ENCODE peak calls at places on chromosomes 3 and 15, in six cellular contexts. Q is left cardiac atrium; D is ecto neural progenitor cell; M is T-cell; X is HT1080; O is stimulated activated CD8-positive, alpha-beta memory T cell treated with anti-CD3 and anti-CD28 coated beads, Interleukin-12 subunit alpha, Interleukin-12 subunit beta, amount 100 ng/mL, for 4 hours. T is an unnamed sample.

GRCh38 chr15:57100136-57100539 is 181.7 kb downstream of the TCF12 start:
- DNase-seq in Q (no peak), O (no peak), D (no peak), M (no peak), X (no peak), T (no peak)

GRCh38 chr15:29677871-29678431 is 144.3 kb downstream of the TJP1 start:
- DNase-seq in X (no peak), O (no peak), M (no peak), D (no peak), Q (no peak), T (no peak)

GRCh38 chr15:69035918-69036258 is 21.4 kb downstream of the NOX5 start:
- DNase-seq in X (no peak), O (no peak), D (no peak), M (no peak), Q (no peak), T (no peak)

GRCh38 chr15:62569460-62570404 is 404.6 kb upstream of the C2CD4B start:
- DNase-seq in Q (peak), X (peak), D (no peak), O (no peak), M (no peak), T (no peak)

GRCh38 chr3:41267975-41268640 is 68.8 kb downstream of the CTNNB1 start:
- DNase-seq in X (peak), D (no peak), M (no peak), Q (no peak), O (no peak), T (peak)

GRCh38 chr3:185746470-185746869 is 78.4 kb downstream of the IGF2BP2 start:
- DNase-seq in M (no peak), O (no peak), X (no peak), D (no peak), Q (no peak), T (no peak)

GRCh38 chr3:13069495-13069894 is 3.7 kb downstream of the IQSEC1 start:
- DNase-seq in Q (no peak), M (peak), X (no peak), D (no peak), O (peak), T (no peak)

GRCh38 chr15:70376929-70377691 is 279.4 kb upstream of the TLE3 start:
- DNase-seq in D (peak), X (no peak), M (no peak), Q (peak), O (no peak), T (no peak)

GRCh38 chr15:62494144-62494543 is 329.1 kb upstream of the C2CD4B start:
- DNase-seq in Q (no peak), D (no peak), O (no peak), M (no peak), X (no peak), T (no peak)

GRCh38 chr3:63168179-63168578 is 109.9 kb upstream of the SYNPR start:
- DNase-seq in X (no peak), O (no peak), D (no peak), M (no peak), Q (no peak), T (no peak)

GRCh38 chr15:91227062-91227461 is 127.0 kb downstream of the SV2B start:
- DNase-seq in M (no peak), O (no peak), Q (no peak), D (no peak), X (no peak), T (no peak)

GRCh38 chr15:96553451-96553850 is 223.0 kb downstream of the NR2F2 start:
- DNase-seq in X (no peak), D (no peak), Q (no peak), O (no peak), M (no peak), T (no peak)

GRCh38 chr3:193176690-193177089 is 64.3 kb upstream of the PLAAT1 start:
- DNase-seq in O (no peak), Q (no peak), M (no peak), D (no peak), X (no peak), T (no peak)

GRCh38 chr3:151871639-151872468 is 1.6 kb upstream of the SUCNR1 start:
- DNase-seq in M (no peak), O (no peak), D (no peak), X (no peak), Q (no peak), T (peak)

GRCh38 chr3:177364236-177364635 is 167.0 kb upstream of the TBL1XR1 start:
- DNase-seq in D (no peak), X (no peak), Q (no peak), M (no peak), O (no peak), T (no peak)

GRCh38 chr3:142642956-142643355 is 46.8 kb downstream of the PLS1 start:
- DNase-seq in X (no peak), Q (no peak), M (no peak), D (no peak), O (no peak), T (no peak)

GRCh38 chr3:110180733-110181132 is 843.4 kb upstream of the DPPA4 start:
- DNase-seq in Q (peak), M (no peak), O (no peak), D (no peak), X (no peak), T (no peak)

GRCh38 chr15:68691667-68692066 is 112.9 kb downstream of the CORO2B start:
- DNase-seq in Q (no peak), X (no peak), D (no peak), O (no peak), M (no peak), T (no peak)

GRCh38 chr3:94293793-94294195 is 230.9 kb downstream of the NSUN3 start:
- DNase-seq in M (no peak), X (peak), O (no peak), D (no peak), Q (no peak), T (no peak)